ENCODE peak calls at places on chromosome 13, in seven cellular contexts. E, G, D, W, F, I and R are unnamed samples.

GRCh38 chr13:32179708-32180107 is 135.5 kb downstream of the ZAR1L start:
- DNase-seq in E (no peak), G (no peak), D (no peak), W (no peak), F (no peak), I (no peak), R (no peak)

GRCh38 chr13:30715837-30716236 is 19.5 kb upstream of the ALOX5AP start:
- DNase-seq in E (no peak), G (no peak), D (no peak), W (no peak), F (no peak), I (no peak), R (no peak)

GRCh38 chr13:69683921-69684663 is 423.5 kb upstream of the ATXN8OS start:
- DNase-seq in E (no peak), G (no peak), D (peak), W (no peak), F (no peak), I (no peak), R (no peak)

GRCh38 chr13:94858856-94859811 is 146.8 kb upstream of the SOX21 start:
- DNase-seq in E (no peak), G (peak), D (no peak), W (no peak), F (no peak), I (no peak), R (no peak)

GRCh38 chr13:40190656-40191100 is 475.8 kb downstream of the FOXO1 start:
- DNase-seq in E (no peak), G (peak), D (peak), W (no peak), F (no peak), I (peak), R (peak)

GRCh38 chr13:30338952-30339351 is 31.6 kb upstream of the KATNAL1 start:
- DNase-seq in E (no peak), G (no peak), D (no peak), W (no peak), F (no peak), I (no peak), R (no peak)

GRCh38 chr13:50645092-50645491 is 198.4 kb downstream of the DLEU7 start:
- DNase-seq in E (no peak), G (no peak), D (peak), W (no peak), F (no peak), I (no peak), R (no peak)

GRCh38 chr13:112984954-112985802 is 16.2 kb downstream of the MCF2L start:
- DNase-seq in E (no peak), G (no peak), D (no peak), W (no peak), F (no peak), I (no peak), R (no peak)

GRCh38 chr13:34361528-34361927 is 543.6 kb downstream of the RFC3 start:
- DNase-seq in E (no peak), G (no peak), D (no peak), W (no peak), F (no peak), I (no peak), R (no peak)

GRCh38 chr13:108897955-108898354 is 268.5 kb downstream of the MYO16 start:
- DNase-seq in E (no peak), G (no peak), D (no peak), W (no peak), F (no peak), I (no peak), R (no peak)

GRCh38 chr13:113969973-113970611 is 3.8 kb downstream of the C13orf46 start:
- DNase-seq in E (no peak), G (peak), D (no peak), W (no peak), F (no peak), I (no peak), R (no peak)

GRCh38 chr13:76991796-76992547 is at the start of gene CLN5:
- DNase-seq in E (peak), G (peak), D (peak), W (peak), F (peak), I (peak), R (peak)

GRCh38 chr13:50721664-50721976 is 121.9 kb downstream of the DLEU7 start:
- DNase-seq in E (no peak), G (no peak), D (no peak), W (no peak), F (no peak), I (no peak), R (no peak)

GRCh38 chr13:27770809-27771208 is 21.5 kb upstream of the GSX1 start:
- DNase-seq in E (no peak), G (no peak), D (peak), W (no peak), F (no peak), I (no peak), R (no peak)

GRCh38 chr13:88979465-88980180 is 1308.5 kb downstream of the SLITRK5 start:
- DNase-seq in E (no peak), G (no peak), D (no peak), W (no peak), F (no peak), I (no peak), R (no peak)

GRCh38 chr13:26952551-26953138 is 192.1 kb upstream of the GPR12 start:
- DNase-seq in E (no peak), G (no peak), D (no peak), W (no peak), F (no peak), I (no peak), R (no peak)

GRCh38 chr13:28327761-28328607 is 166.9 kb downstream of the FLT1 start:
- DNase-seq in E (no peak), G (no peak), D (no peak), W (no peak), F (no peak), I (no peak), R (no peak)